ENCODE peak calls at places on chromosomes 16 and 17, in five cellular contexts. E is fibroblast of pulmonary artery; V is stimulated activated CD8-positive, alpha-beta memory T cell treated with anti-CD3 and anti-CD28 coated beads, Interleukin-7, amount 100 ng/mL, for 24 hours; L is epithelial cell of prostate; K is T-helper 1 cell. W is an unnamed sample.

GRCh38 chr16:10762336-10762995 is 18.8 kb downstream of the NUBP1 start:
- DNase-seq in E (no peak), V (no peak), L (no peak), K (no peak), W (no peak)

GRCh38 chr17:4544135-4544651 is 11.0 kb downstream of the MYBBP1A start:
- DNase-seq in E (no peak), V (no peak), L (no peak), K (no peak), W (no peak)

GRCh38 chr17:16101440-16101839 is 101.8 kb downstream of the TTC19 start:
- DNase-seq in E (no peak), V (no peak), L (no peak), K (no peak), W (no peak)

GRCh38 chr16:67537636-67538591 is 9.3 kb downstream of the RIPOR1 start:
- DNase-seq in E (peak), V (no peak), L (no peak), K (peak), W (no peak)

GRCh38 chr17:58327363-58328194 is 1.0 kb downstream of the TSPOAP1 start:
- DNase-seq in E (no peak), V (no peak), L (no peak), K (no peak), W (peak)

GRCh38 chr16:4055748-4056147 is 60.5 kb downstream of the ADCY9 start:
- DNase-seq in E (no peak), V (no peak), L (no peak), K (no peak), W (no peak)

GRCh38 chr17:3740611-3741073 is 16.9 kb downstream of the HASPIN start:
- DNase-seq in E (no peak), V (no peak), L (no peak), K (no peak), W (no peak)

GRCh38 chr17:79789943-79790804 is 6.7 kb downstream of the CBX8 start:
- DNase-seq in E (no peak), V (no peak), L (no peak), K (no peak), W (peak)

GRCh38 chr17:51507444-51507843 is 247.1 kb downstream of the UTP18 start:
- DNase-seq in E (no peak), V (no peak), L (no peak), K (no peak), W (no peak)

GRCh38 chr16:8565498-8565897 is 24.8 kb downstream of the TMEM114 start:
- DNase-seq in E (no peak), V (no peak), L (no peak), K (no peak), W (no peak)

GRCh38 chr16:27963471-27963965 is 100.0 kb downstream of the GSG1L start:
- DNase-seq in E (no peak), V (no peak), L (no peak), K (no peak), W (no peak)

GRCh38 chr17:73283841-73284282 is 22.2 kb upstream of the CPSF4L start:
- DNase-seq in E (no peak), V (no peak), L (no peak), K (no peak), W (no peak)

GRCh38 chr16:4392382-4393242 is 21.0 kb downstream of the VASN start:
- DNase-seq in E (peak), V (no peak), L (no peak), K (no peak), W (no peak)

GRCh38 chr17:76888661-76889060 is 20.5 kb downstream of the MGAT5B start:
- DNase-seq in E (no peak), V (no peak), L (no peak), K (no peak), W (no peak)

GRCh38 chr17:43588664-43589435 is 42.7 kb upstream of the ETV4 start:
- DNase-seq in E (no peak), V (no peak), L (no peak), K (no peak), W (no peak)

GRCh38 chr16:88068476-88069396 is 117.5 kb downstream of the BANP start:
- DNase-seq in E (no peak), V (no peak), L (no peak), K (no peak), W (no peak)

GRCh38 chr16:71569621-71570020 is 7.3 kb downstream of the TAT start:
- DNase-seq in E (no peak), V (no peak), L (no peak), K (no peak), W (no peak)

GRCh38 chr16:89185062-89185751 is 13.7 kb downstream of the CDH15 start:
- DNase-seq in E (no peak), V (no peak), L (no peak), K (no peak), W (no peak)

GRCh38 chr16:4500283-4500682 is 24.1 kb downstream of the HMOX2 start:
- DNase-seq in E (peak), V (no peak), L (no peak), K (no peak), W (no peak)

GRCh38 chr16:76955629-76956028 is 235.4 kb upstream of the MON1B start:
- DNase-seq in E (peak), V (no peak), L (no peak), K (no peak), W (no peak)

GRCh38 chr16:67165121-67166034 is 833 bp downstream of the HSF4 start:
- DNase-seq in E (no peak), V (no peak), L (no peak), K (no peak), W (no peak)

GRCh38 chr17:18195246-18195645 is 11.6 kb downstream of the ALKBH5 start:
- DNase-seq in E (no peak), V (no peak), L (no peak), K (no peak), W (no peak)

GRCh38 chr17:40551874-40552768 is 13.2 kb downstream of the CCR7 start:
- DNase-seq in E (peak), V (no peak), L (no peak), K (no peak), W (no peak)

GRCh38 chr17:45248132-45248936 is 13.6 kb downstream of the SPATA32 start:
- DNase-seq in E (no peak), V (peak), L (peak), K (peak), W (no peak)

GRCh38 chr17:59754547-59754946 is 47.1 kb downstream of the VMP1 start:
- DNase-seq in E (peak), V (no peak), L (peak), K (no peak), W (no peak)

GRCh38 chr17:7781467-7781866 is 52.5 kb upstream of the KDM6B start:
- DNase-seq in E (no peak), V (no peak), L (no peak), K (no peak), W (no peak)

GRCh38 chr17:77637807-77638182 is 320.7 kb upstream of the TNRC6C start:
- DNase-seq in E (no peak), V (no peak), L (no peak), K (no peak), W (no peak)

GRCh38 chr17:44972953-44973352 is 4.8 kb upstream of the C1QL1 start:
- DNase-seq in E (peak), V (no peak), L (no peak), K (no peak), W (no peak)

GRCh38 chr17:40345161-40346034 is 19.1 kb downstream of the GJD3 start:
- DNase-seq in E (peak), V (no peak), L (no peak), K (no peak), W (no peak)

GRCh38 chr16:49459953-49460735 is 86.5 kb downstream of the C16orf78 start:
- DNase-seq in E (no peak), V (no peak), L (no peak), K (no peak), W (no peak)

GRCh38 chr17:32126325-32126724 is 16.0 kb upstream of the RHOT1 start:
- DNase-seq in E (no peak), V (no peak), L (no peak), K (no peak), W (no peak)

GRCh38 chr16:66070140-66070887 is 296.2 kb upstream of the CDH5 start:
- DNase-seq in E (peak), V (no peak), L (no peak), K (no peak), W (no peak)

GRCh38 chr17:39925282-39926134 is 1.9 kb downstream of the ORMDL3 start:
- DNase-seq in E (no peak), V (no peak), L (no peak), K (no peak), W (no peak)

GRCh38 chr17:55318081-55318480 is 53.3 kb downstream of the HLF start:
- DNase-seq in E (no peak), V (no peak), L (no peak), K (no peak), W (no peak)